ENCODE peak calls at places on chromosomes 12 and 14, in ten cellular contexts. A is A549, Q is BJ, I is OCI-LY7, H is AG09309, W is stomach, S is lower lobe of right lung, R is lung, U is hepatocyte, L is GM12865. Y is an unnamed sample.

GRCh38 chr12:75848533-75848932 is 183.0 kb downstream of the PHLDA1 start:
- DNase-seq in Q (no peak), H (no peak), R (no peak), I (no peak), L (no peak), W (no peak), A (no peak), U (no peak), S (no peak), Y (no peak)

GRCh38 chr14:80084196-80084595 is 127.1 kb downstream of the DIO2 start:
- DNase-seq in H (no peak), R (no peak), U (no peak), S (no peak), I (no peak), A (no peak), L (no peak), W (no peak), Q (no peak), Y (no peak)

GRCh38 chr12:1297206-1297605 is 297.2 kb downstream of the FBXL14 start:
- DNase-seq in A (no peak), L (no peak), R (no peak), Q (peak; percentile 23), I (no peak), H (peak; percentile 72), U (peak; percentile 15), S (no peak), W (no peak), Y (no peak)

GRCh38 chr12:111430418-111431353 is 25.0 kb downstream of the SH2B3 start:
- DNase-seq in A (no peak), I (no peak), L (peak; percentile 78), U (no peak), Q (no peak), R (no peak), H (no peak), W (no peak), S (no peak), Y (no peak)

GRCh38 chr12:45725631-45726593 is 3.6 kb upstream of the ARID2 start:
- DNase-seq in U (peak; percentile 64), R (no peak), W (no peak), I (peak; percentile 56), S (no peak), A (peak; percentile 53), L (peak; percentile 57), Q (no peak), H (no peak), Y (no peak)

GRCh38 chr14:71372411-71372838 is 465.2 kb downstream of the PCNX1 start:
- DNase-seq in L (no peak), U (peak; percentile 22), S (no peak), W (no peak), Q (no peak), I (no peak), H (peak; percentile 68), A (peak; percentile 61), R (no peak), Y (peak; percentile 58)

GRCh38 chr12:64674367-64674922 is 64.2 kb downstream of the RASSF3 start:
- DNase-seq in I (peak; percentile 16), A (no peak), S (no peak), Q (no peak), U (no peak), L (peak; percentile 41), H (no peak), R (no peak), W (no peak), Y (no peak)

GRCh38 chr12:116336542-116337065 is 59.1 kb upstream of the MED13L start:
- DNase-seq in I (no peak), R (no peak), H (no peak), U (no peak), A (peak; percentile 70), S (peak; percentile 58), W (peak; percentile 31), Q (no peak), L (peak; percentile 90), Y (no peak)

DNA sequence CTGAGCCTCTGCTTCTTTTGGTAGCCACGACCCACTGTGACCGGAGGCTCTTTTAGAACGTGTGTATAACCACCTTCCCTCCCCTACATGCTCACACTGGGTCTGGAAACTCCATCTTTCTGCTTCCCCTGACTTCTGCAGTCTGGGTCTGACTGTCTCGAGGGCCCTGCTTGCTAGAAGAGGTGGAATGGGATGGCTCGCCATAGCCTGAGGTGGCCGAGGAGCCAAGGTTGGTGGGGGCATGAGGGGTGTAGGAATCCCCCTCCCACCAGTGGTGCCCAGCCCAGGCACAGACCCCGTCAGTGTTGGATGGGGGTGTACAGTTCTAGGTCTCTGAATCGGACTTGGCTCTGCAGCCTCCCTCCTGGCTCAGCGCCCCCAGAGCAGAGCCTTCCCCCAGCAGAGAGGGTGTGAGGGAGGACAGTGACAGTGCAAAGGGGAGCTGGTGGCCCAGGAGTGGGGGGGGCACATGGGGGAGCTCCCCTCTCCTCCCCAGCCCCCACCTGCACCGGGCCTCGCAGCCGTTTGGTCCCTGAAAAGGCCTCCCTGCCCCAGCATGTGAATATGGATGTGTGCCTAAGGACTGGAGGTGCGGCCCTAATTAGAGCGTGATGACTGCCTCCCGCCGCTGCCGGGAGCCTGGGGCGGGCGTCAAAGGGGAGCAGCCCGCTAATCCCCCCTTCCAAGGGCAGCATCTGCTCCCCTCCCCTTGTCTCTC is 196.3 kb upstream of the C14orf180 start:
- DNase-seq in R (no peak), I (no peak), Q (no peak), H (no peak), A (no peak), L (no peak), S (no peak), W (no peak), U (no peak), Y (no peak)
- H3K4me3 ChIP-seq in R (no peak overlapping the region), I (no peak overlapping the region), Q (no peak overlapping the region), H (no peak overlapping the region), A (no peak overlapping the region), L (no peak overlapping the region), S (no peak overlapping the region), W (no peak overlapping the region), U (no peak overlapping the region), Y (no peak overlapping the region)

GRCh38 chr12:3105690-3106479 is 28.7 kb downstream of the TSPAN9 start:
- DNase-seq in W (no peak), R (no peak), I (no peak), U (no peak), S (no peak), L (no peak), H (no peak), A (no peak), Q (no peak), Y (no peak)

GRCh38 chr12:3107954-3108353 is 30.8 kb downstream of the TSPAN9 start:
- DNase-seq in S (no peak), H (no peak), R (no peak), U (no peak), L (no peak), I (no peak), A (no peak), W (no peak), Q (no peak), Y (no peak)

GRCh38 chr12:3103806-3104205 is 26.6 kb downstream of the TSPAN9 start:
- DNase-seq in S (no peak), H (no peak), Q (no peak), I (no peak), R (no peak), U (no peak), W (no peak), A (no peak), L (no peak), Y (no peak)

GRCh38 chr12:3106564-3106963 is 29.4 kb downstream of the TSPAN9 start:
- DNase-seq in H (no peak), W (no peak), R (no peak), U (no peak), I (no peak), A (no peak), S (no peak), L (no peak), Q (no peak), Y (no peak)

DNA sequence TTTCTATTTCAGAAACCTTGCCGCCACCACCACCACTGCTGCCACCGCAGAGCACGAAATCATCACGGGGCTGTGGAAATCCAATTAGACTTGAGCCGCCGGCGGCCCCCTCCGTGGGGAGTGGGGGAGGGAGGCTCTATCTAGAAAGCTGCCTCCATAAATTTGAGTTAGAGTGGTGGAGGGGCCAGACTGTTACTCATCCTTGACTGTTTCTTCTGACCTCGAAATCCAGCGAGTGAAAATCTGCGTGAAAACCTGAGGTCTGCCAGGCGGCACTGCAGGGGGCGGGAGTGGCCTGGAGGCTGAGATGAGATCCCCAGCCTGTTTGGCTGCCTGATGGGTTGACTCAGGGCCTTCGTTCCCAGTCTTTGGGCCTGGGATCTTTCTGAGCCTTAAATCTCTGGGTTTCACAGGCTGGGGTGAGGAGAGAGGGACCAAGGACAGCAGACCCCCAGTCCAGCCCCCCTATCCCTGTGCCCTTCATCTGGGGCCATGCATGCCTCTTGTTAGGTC is 29.9 kb downstream of the TSPAN9 start:
- DNase-seq in U (no peak), Q (no peak), W (no peak), R (no peak), L (no peak), I (no peak), S (no peak), A (no peak), H (peak; percentile 68), Y (no peak)
- TF ChIP-seq CTCF in U (no peak), Q (peak; percentile 10), W (no peak), R (no peak), L (no peak), I (no peak), S (no peak), A (no peak), H (peak; percentile 21), Y (no peak)

GRCh38 chr12:117875652-117876491 is 92.9 kb downstream of the KSR2 start:
- DNase-seq in S (no peak), W (no peak), I (no peak), L (peak; percentile 57), U (peak; percentile 53), H (no peak), A (no peak), Q (no peak), R (no peak), Y (no peak)
- H3K4me3 ChIP-seq in S (no peak overlapping the region), W (no peak overlapping the region), I (no peak overlapping the region), L (no peak overlapping the region), U (no peak overlapping the region), H (no peak overlapping the region), A (no peak overlapping the region), Q (no peak overlapping the region), R (no peak overlapping the region), Y (no peak overlapping the region)

GRCh38 chr12:124399622-124400021 is 104.7 kb downstream of the RFLNA start:
- DNase-seq in H (no peak), W (no peak), R (no peak), I (peak; percentile 42), A (peak; percentile 33), L (peak; percentile 23), U (no peak), Q (no peak), S (no peak), Y (no peak)

GRCh38 chr12:124397399-124397679 is 102.4 kb downstream of the RFLNA start:
- DNase-seq in L (no peak), W (no peak), U (no peak), R (no peak), I (no peak), S (no peak), H (no peak), A (no peak), Q (no peak), Y (no peak)

GRCh38 chr12:124400124-124400523 is 105.2 kb downstream of the RFLNA start:
- DNase-seq in H (no peak), R (no peak), S (no peak), W (no peak), L (no peak), I (no peak), U (no peak), Q (no peak), A (no peak), Y (no peak)

GRCh38 chr12:124397807-124398577 is 103.1 kb downstream of the RFLNA start:
- DNase-seq in R (peak; percentile 58), H (no peak), A (no peak), U (peak; percentile 59), W (peak; percentile 92), Q (no peak), I (no peak), L (no peak), S (no peak), Y (no peak)

DNA sequence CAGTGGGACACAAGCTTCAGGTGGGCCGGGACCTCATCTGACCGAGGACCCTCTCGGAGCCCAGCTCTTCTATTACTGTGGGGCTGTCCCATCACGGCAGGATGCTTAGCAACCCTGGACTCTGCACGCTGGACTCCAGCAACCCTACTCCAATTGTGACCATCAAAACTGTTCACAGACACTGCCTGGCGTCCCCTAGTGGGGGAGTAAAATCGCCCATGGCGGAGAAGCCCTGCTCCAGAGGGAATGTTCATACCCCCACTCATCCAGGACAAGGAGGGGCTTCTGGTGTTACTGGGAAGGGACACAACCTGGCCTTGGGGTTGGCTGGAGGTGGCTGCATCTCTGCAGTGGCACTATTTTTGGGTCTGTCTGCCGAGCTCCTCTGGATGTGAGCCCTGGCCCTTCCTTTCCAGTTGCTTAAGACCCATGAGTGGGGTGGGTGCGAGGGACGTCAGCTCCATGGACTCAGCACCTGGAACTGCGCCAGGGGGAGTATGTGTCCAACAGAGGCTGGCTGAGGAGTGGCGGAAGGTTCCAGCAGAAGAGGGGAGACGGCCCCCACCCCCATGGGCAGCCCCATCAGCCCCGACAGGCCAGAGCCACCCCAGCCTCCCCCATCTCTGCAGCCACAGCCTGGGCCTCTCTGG is 103.8 kb downstream of the RFLNA start:
- DNase-seq in A (no peak), Q (no peak), I (no peak), H (no peak), W (peak; percentile 48), U (no peak), S (no peak), R (no peak), L (no peak), Y (no peak)
- TF ChIP-seq CTCF in A (peak; percentile 13), Q (peak; percentile 6), I (no peak), H (no peak), W (no peak), U (no peak), S (no peak), R (no peak), L (no peak), Y (no peak)